ENCODE peak calls at places on chromosomes 7 and 10, in six cellular contexts. J is ovary, O is A549, A is stomach, X is upper lobe of left lung, B is H1. U is an unnamed sample.

GRCh38 chr7:100435401-100436304 is 644 bp downstream of the PPP1R35 start:
- DNase-seq in X (peak), A (peak), B (peak), J (peak), O (peak), U (peak)

GRCh38 chr10:59397971-59398370 is 35.6 kb upstream of the FAM13C start:
- DNase-seq in B (no peak), O (no peak), X (no peak), A (no peak), J (no peak), U (no peak)

GRCh38 chr10:88555190-88555894 is 27.8 kb downstream of the RNLS start:
- DNase-seq in A (no peak), B (no peak), X (no peak), O (no peak), J (no peak), U (no peak)

GRCh38 chr7:44743750-44744149 is 4.9 kb upstream of the ZMIZ2 start:
- DNase-seq in O (no peak), B (no peak), J (no peak), A (no peak), X (no peak), U (no peak)

GRCh38 chr10:30186371-30186875 is 127.0 kb upstream of the JCAD start:
- DNase-seq in O (no peak), J (no peak), X (no peak), A (peak), B (no peak), U (no peak)

GRCh38 chr10:72245949-72246525 is 27.7 kb upstream of the DDIT4 start:
- DNase-seq in B (no peak), O (no peak), A (no peak), J (no peak), X (no peak), U (no peak)

GRCh38 chr7:42091461-42092229 is 145.4 kb downstream of the GLI3 start:
- DNase-seq in A (peak), B (peak), O (no peak), X (no peak), J (no peak), U (no peak)

GRCh38 chr10:43793714-43794113 is 145.0 kb upstream of the ZNF32 start:
- DNase-seq in O (no peak), B (no peak), J (no peak), A (no peak), X (no peak), U (no peak)

GRCh38 chr10:129709101-129709500 is 242.1 kb downstream of the MGMT start:
- DNase-seq in J (no peak), A (no peak), O (no peak), X (no peak), B (no peak), U (no peak)

GRCh38 chr7:25632616-25633015 is 404.3 kb upstream of the NPVF start:
- DNase-seq in O (no peak), X (no peak), A (no peak), B (no peak), J (no peak), U (no peak)

GRCh38 chr10:30155401-30155800 is 96.0 kb upstream of the JCAD start:
- DNase-seq in A (no peak), B (no peak), J (no peak), X (no peak), O (no peak), U (no peak)

GRCh38 chr7:113891828-113892227 is 27.0 kb downstream of the PPP1R3A start:
- DNase-seq in B (no peak), O (no peak), J (no peak), A (no peak), X (no peak), U (no peak)

GRCh38 chr7:108028111-108028510 is 25.1 kb upstream of the LAMB1 start:
- DNase-seq in A (peak), B (no peak), J (no peak), X (no peak), O (peak), U (no peak)

GRCh38 chr10:86659161-86659691 is 4.9 kb downstream of the OPN4 start:
- DNase-seq in O (no peak), A (no peak), B (no peak), X (peak), J (no peak), U (peak)

GRCh38 chr10:125783957-125784356 is 8.3 kb upstream of the MMP21 start:
- DNase-seq in J (no peak), B (no peak), X (no peak), O (no peak), A (no peak), U (no peak)

GRCh38 chr10:132422931-132423813 is 26.2 kb downstream of the PWWP2B start:
- DNase-seq in X (peak), O (no peak), J (no peak), B (no peak), A (no peak), U (no peak)

GRCh38 chr10:51389415-51390342 is 309.7 kb downstream of the CSTF2T start:
- DNase-seq in B (peak), X (no peak), A (peak), O (peak), J (no peak), U (no peak)

GRCh38 chr10:104862-105565 is 30.2 kb upstream of the ZMYND11 start:
- DNase-seq in B (no peak), X (peak), A (no peak), J (no peak), O (no peak), U (no peak)

GRCh38 chr7:2498708-2499107 is 20.9 kb upstream of the LFNG start:
- DNase-seq in J (no peak), B (no peak), O (no peak), A (no peak), X (peak), U (no peak)

GRCh38 chr7:123622660-123623386 is 21.2 kb downstream of the ASB15 start:
- DNase-seq in O (no peak), B (no peak), J (no peak), A (no peak), X (no peak), U (no peak)

GRCh38 chr7:157097056-157097329 is 41.7 kb upstream of the UBE3C start:
- DNase-seq in X (no peak), O (no peak), J (no peak), A (no peak), B (no peak), U (no peak)

GRCh38 chr10:114306116-114306973 is 67.3 kb downstream of the VWA2 start:
- DNase-seq in X (no peak), A (no peak), J (no peak), B (no peak), O (peak), U (peak)

GRCh38 chr10:16814081-16814480 is 3.1 kb downstream of the RSU1 start:
- DNase-seq in J (no peak), X (no peak), B (no peak), A (no peak), O (no peak), U (no peak)

GRCh38 chr10:120437541-120437940 is 19.5 kb upstream of the PLPP4 start:
- DNase-seq in B (no peak), O (no peak), X (no peak), J (no peak), A (no peak), U (no peak)

GRCh38 chr7:18762189-18762588 is 266.6 kb downstream of the HDAC9 start:
- DNase-seq in O (no peak), X (no peak), A (no peak), J (no peak), B (no peak), U (no peak)

GRCh38 chr7:83468251-83468739 is 180.6 kb downstream of the SEMA3E start:
- DNase-seq in J (peak), A (peak), O (peak), X (no peak), B (no peak), U (peak)

GRCh38 chr7:105662998-105663397 is 81.7 kb upstream of the EFCAB10 start:
- DNase-seq in J (no peak), O (no peak), X (no peak), B (no peak), A (no peak), U (no peak)

GRCh38 chr7:80597875-80598274 is 40.6 kb upstream of the CD36 start:
- DNase-seq in X (no peak), A (no peak), J (no peak), B (no peak), O (no peak), U (no peak)

GRCh38 chr7:156608176-156608478 is 32.4 kb upstream of the RNF32 start:
- DNase-seq in J (no peak), B (no peak), X (peak), A (no peak), O (no peak), U (no peak)

GRCh38 chr7:41940760-41941343 is 238.0 kb upstream of the INHBA start:
- DNase-seq in J (peak), X (no peak), O (peak), B (peak), A (peak), U (peak)

GRCh38 chr10:71598673-71599072 is 120.9 kb downstream of the C10orf105 start:
- DNase-seq in J (peak), A (peak), B (no peak), O (no peak), X (no peak), U (peak)

GRCh38 chr7:64407148-64407547 is 93.4 kb downstream of the ZNF736 start:
- DNase-seq in B (no peak), X (peak), J (no peak), A (no peak), O (no peak), U (no peak)

GRCh38 chr10:80468002-80468401 is 13.9 kb downstream of the TSPAN14 start:
- DNase-seq in X (peak), O (no peak), B (no peak), J (peak), A (peak), U (peak)

GRCh38 chr7:27200761-27201230 is 905 bp upstream of the HOXA13 start:
- DNase-seq in A (no peak), B (no peak), J (no peak), O (no peak), X (no peak), U (no peak)

GRCh38 chr7:106485031-106485551 is 175.9 kb downstream of the CCDC71L start:
- DNase-seq in B (no peak), A (no peak), O (no peak), J (no peak), X (no peak), U (no peak)

GRCh38 chr7:130324270-130324669 is 20.3 kb upstream of the CPA5 start:
- DNase-seq in J (no peak), X (no peak), O (no peak), A (no peak), B (no peak), U (no peak)

GRCh38 chr7:138089080-138089901 is 13.0 kb downstream of the AKR1D1 start:
- DNase-seq in O (peak), X (no peak), J (no peak), B (no peak), A (no peak), U (no peak)

GRCh38 chr10:89147256-89147655 is 59.9 kb downstream of the CH25H start:
- DNase-seq in J (no peak), A (no peak), O (no peak), B (no peak), X (no peak), U (no peak)

DNA sequence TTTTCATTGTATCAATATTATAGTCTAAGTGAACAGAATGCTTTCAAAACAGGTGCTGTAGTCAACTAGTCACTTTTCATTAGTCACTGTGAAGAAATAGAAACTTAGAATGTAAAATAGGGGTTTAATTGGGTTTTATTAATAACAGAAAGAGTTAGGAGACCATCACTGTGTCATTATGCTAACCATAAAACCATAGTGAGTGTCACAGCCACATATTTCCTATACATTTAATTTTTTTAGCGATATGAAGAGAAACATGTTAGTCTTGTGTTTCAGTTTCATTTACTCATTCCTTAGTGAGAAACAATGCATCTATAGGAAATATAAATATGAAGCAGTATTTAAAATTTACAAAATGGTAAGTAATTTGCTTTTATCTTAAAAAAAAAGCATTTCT is 22.2 kb downstream of the SPAG6 start:
- DNase-seq in J (no peak), X (no peak), B (no peak), O (no peak), A (no peak), U (no peak)
- TF ChIP-seq EP300 in J (no peak), X (no peak), B (no peak), O (no peak), A (no peak), U (no peak)

GRCh38 chr7:132249591-132249971 is 326.7 kb downstream of the PLXNA4 start:
- DNase-seq in J (no peak), B (peak), X (peak), O (peak), A (peak), U (no peak)
- TF ChIP-seq CTCF in J (no peak), B (peak), X (no peak), O (peak), A (no peak), U (no peak)

GRCh38 chr7:17090751-17091150 is 207.7 kb upstream of the AHR start:
- DNase-seq in O (no peak), A (no peak), X (no peak), B (no peak), J (no peak), U (no peak)
- H3K27ac ChIP-seq in O (no peak), A (no peak), X (no peak), B (no peak), J (no peak), U (no peak)

DNA sequence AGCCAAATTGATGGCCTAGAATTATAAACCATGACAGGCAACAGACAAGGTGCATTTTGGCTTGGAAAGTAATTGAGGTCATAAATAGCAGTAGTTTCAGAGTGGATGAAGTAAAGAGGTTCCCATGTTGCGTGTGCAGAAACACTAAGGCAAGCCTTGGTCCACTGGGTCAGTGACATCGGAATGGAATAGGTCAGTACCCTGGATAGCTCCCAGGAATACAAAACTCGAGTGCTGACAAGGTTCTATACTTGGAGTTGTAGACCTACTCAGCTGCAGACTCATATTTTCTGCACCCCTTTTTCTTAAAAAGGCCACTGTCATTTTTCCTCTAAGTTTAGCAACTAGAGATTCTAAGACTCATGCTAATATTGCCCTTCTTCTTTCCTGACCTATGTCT is 132.8 kb downstream of the DYNC1I1 start:
- DNase-seq in A (no peak), X (no peak), O (no peak), J (no peak), B (no peak), U (no peak)
- TF ChIP-seq EP300 in A (no peak), X (no peak), O (no peak), J (no peak), B (no peak), U (no peak)

GRCh38 chr10:126854726-126855125 is 50.5 kb upstream of the DOCK1 start:
- DNase-seq in O (no peak), A (no peak), J (no peak), B (no peak), X (no peak), U (no peak)

GRCh38 chr10:126851414-126851813 is 53.8 kb upstream of the DOCK1 start:
- DNase-seq in O (no peak), X (no peak), A (no peak), B (peak), J (no peak), U (no peak)

DNA sequence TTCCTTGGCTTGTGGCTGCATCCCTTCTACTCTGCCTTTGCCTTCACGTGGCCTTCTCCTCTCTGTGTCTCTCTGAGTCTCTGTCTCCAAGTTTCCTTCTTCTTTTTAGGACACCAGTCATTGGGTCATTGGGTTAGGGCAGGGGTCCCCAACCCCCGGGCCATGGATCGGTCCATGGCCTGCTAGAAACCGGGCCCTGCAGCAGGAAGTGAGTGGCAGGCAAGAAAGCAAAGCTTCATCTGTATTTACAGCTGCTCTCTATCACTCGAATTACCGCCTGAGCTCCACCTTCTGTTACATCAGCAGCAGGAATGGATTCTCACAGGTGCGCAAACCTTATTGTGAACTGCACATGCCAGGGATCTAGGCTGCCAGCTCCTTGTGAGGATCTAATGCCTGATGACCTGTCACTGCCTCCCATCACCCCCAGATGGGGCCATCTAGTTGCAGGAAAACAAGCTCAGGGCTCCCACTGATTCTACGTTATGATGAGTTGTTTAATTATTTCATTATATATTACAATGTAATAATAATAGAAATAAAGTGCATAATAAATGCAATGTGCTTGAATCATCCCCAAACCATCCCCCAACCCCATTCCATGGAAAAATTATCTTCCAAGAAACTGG is 47.9 kb upstream of the DOCK1 start:
- DNase-seq in O (no peak), B (no peak), J (no peak), A (no peak), X (no peak), U (no peak)
- TF ChIP-seq CTCF in O (no peak), B (peak), J (no peak), A (no peak), X (no peak), U (no peak)

GRCh38 chr7:7567898-7568531 is 1.3 kb downstream of the MIOS start:
- DNase-seq in A (no peak), J (no peak), B (no peak), O (no peak), X (no peak), U (no peak)
- H3K27ac ChIP-seq in A (peak), J (no peak), B (no peak), O (peak), X (no peak), U (peak)

DNA sequence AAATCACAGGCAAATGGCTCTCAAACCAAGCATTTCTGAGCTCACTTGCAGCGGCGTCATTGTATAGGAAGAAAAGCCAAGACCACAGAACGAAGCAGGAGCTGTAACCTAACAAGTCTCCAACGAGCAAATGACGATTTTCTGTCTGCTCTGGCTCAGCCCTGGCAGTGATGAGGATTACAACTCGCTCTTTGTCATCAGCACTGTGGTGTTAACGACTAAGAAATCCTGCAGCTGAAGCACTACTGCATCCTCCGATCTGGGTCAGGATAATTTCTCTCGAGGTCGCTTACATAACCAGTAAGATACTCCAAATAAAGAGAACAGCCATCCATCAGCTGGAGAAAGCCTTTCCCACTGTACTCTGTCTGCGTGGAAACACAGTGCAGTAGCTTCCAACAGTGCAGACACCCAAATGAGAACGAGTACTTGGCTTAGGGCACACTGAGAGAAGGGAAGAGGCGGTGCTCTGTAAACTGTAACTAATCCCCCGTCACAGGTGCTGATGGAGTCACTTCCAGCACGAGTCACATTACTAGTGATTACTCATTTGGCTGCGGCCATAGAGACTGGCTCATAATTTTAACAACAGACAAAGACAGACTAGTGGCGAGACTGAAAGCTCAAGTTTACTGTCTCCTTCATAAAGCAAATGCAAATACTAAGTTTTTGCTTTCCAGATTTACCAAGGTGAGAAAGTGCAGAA is 135.8 kb downstream of the NRBF2 start:
- DNase-seq in A (peak), J (peak), O (peak), B (peak), X (no peak), U (peak)
- TF ChIP-seq EP300 in A (no peak), J (peak), O (no peak), B (no peak), X (peak), U (peak)

GRCh38 chr7:98733036-98733435 is 116.0 kb downstream of the NPTX2 start:
- DNase-seq in J (no peak), O (peak), A (no peak), B (peak), X (no peak), U (no peak)
- TF ChIP-seq CTCF in J (no peak), O (peak), A (no peak), B (peak), X (peak), U (no peak)

GRCh38 chr10:48224979-48225560 is 49.4 kb downstream of the FRMPD2 start:
- DNase-seq in J (no peak), X (no peak), B (no peak), O (no peak), A (no peak), U (no peak)

GRCh38 chr10:48221814-48222213 is 52.7 kb downstream of the FRMPD2 start:
- DNase-seq in J (no peak), O (no peak), X (no peak), B (no peak), A (no peak), U (no peak)

GRCh38 chr10:48227213-48227612 is 47.3 kb downstream of the FRMPD2 start:
- DNase-seq in O (no peak), X (no peak), A (no peak), J (no peak), B (peak), U (no peak)

GRCh38 chr10:48219194-48219593 is 55.3 kb downstream of the FRMPD2 start:
- DNase-seq in X (no peak), B (no peak), J (no peak), O (no peak), A (no peak), U (no peak)

GRCh38 chr10:48224296-48224695 is 50.2 kb downstream of the FRMPD2 start:
- DNase-seq in B (no peak), A (no peak), O (no peak), J (no peak), X (no peak), U (no peak)
- H3K27ac ChIP-seq in B (no peak), A (no peak), O (no peak), J (no peak), X (no peak), U (no peak)

U was measured in sigmoid colon.